ENCODE peak calls at places on chromosome 19, in ten cellular contexts. G is stimulated activated CD8-positive, alpha-beta memory T cell treated with anti-CD3 and anti-CD28 coated beads, Interleukin-12 subunit alpha, Interleukin-12 subunit beta, amount 100 ng/mL, for 4 hours; E is aorta; D is B cell; N is MM.1S; S is DMS79; W is posterior cingulate gyrus; L is CD8-positive, alpha-beta T cell; Y is activated T-cell treated with anti-CD3 and anti-CD28 coated beads, Interleukin-2, amount 50 U/mL, for 72 hours; P is Panc1. R is an unnamed sample.

GRCh38 chr19:4977299-4978174 is 8.6 kb downstream of the KDM4B start:
- DNase-seq in G (no peak), E (peak; percentile 58), D (peak; percentile 55), N (no peak), S (peak; percentile 43), W (no peak), L (no peak), Y (no peak), P (no peak), R (no peak)

GRCh38 chr19:16051254-16052025 is 24.9 kb upstream of the TPM4 start:
- DNase-seq in G (no peak), E (no peak), D (peak; percentile 39), N (peak; percentile 18), S (no peak), W (no peak), L (no peak), Y (peak; percentile 40), P (no peak), R (no peak)

GRCh38 chr19:2512523-2513431 is 36.9 kb downstream of the GADD45B start:
- DNase-seq in G (no peak), E (no peak), D (no peak), N (no peak), S (no peak), W (peak; percentile 65), L (no peak), Y (no peak), P (no peak), R (no peak)

GRCh38 chr19:3383121-3383722 is 16.8 kb downstream of the NFIC start:
- DNase-seq in G (no peak), E (peak; percentile 72), D (no peak), N (no peak), S (no peak), W (no peak), L (no peak), Y (no peak), P (no peak), R (no peak)

GRCh38 chr19:32318884-32319520 is 26.4 kb upstream of the ZNF507 start:
- DNase-seq in G (no peak), E (no peak), D (no peak), N (no peak), S (no peak), W (no peak), L (no peak), Y (no peak), P (no peak), R (peak; percentile 43)

GRCh38 chr19:31541396-31541795 is 192.2 kb upstream of the TSHZ3 start:
- DNase-seq in G (no peak), E (no peak), D (no peak), N (no peak), S (no peak), W (no peak), L (no peak), Y (no peak), P (no peak), R (no peak)

GRCh38 chr19:49690073-49690655 is 752 bp upstream of the CPT1C start:
- DNase-seq in G (no peak), E (no peak), D (peak; percentile 34), N (no peak), S (no peak), W (no peak), L (no peak), Y (no peak), P (no peak), R (no peak)

GRCh38 chr19:42207767-42208259 is 9.7 kb downstream of the DEDD2 start:
- DNase-seq in G (no peak), E (no peak), D (no peak), N (no peak), S (no peak), W (peak; percentile 68), L (no peak), Y (no peak), P (no peak), R (no peak)

GRCh38 chr19:18388328-18389094 is 2.6 kb downstream of the GDF15 start:
- DNase-seq in G (peak; percentile 65), E (peak; percentile 92), D (peak; percentile 95), N (peak; percentile 76), S (peak; percentile 71), W (peak; percentile 89), L (peak; percentile 64), Y (peak; percentile 72), P (no peak), R (peak; percentile 83)

GRCh38 chr19:38932425-38933179 is 1.9 kb downstream of the MRPS12 start:
- DNase-seq in G (no peak), E (no peak), D (peak; percentile 62), N (peak; percentile 42), S (no peak), W (peak; percentile 62), L (no peak), Y (peak; percentile 51), P (no peak), R (no peak)

GRCh38 chr19:18577365-18577914 is 5.8 kb downstream of the UBA52 start:
- DNase-seq in G (no peak), E (no peak), D (no peak), N (no peak), S (no peak), W (no peak), L (no peak), Y (no peak), P (no peak), R (no peak)

GRCh38 chr19:32421589-32422361 is 16.2 kb downstream of the DPY19L3 start:
- DNase-seq in G (no peak), E (no peak), D (no peak), N (no peak), S (no peak), W (no peak), L (no peak), Y (no peak), P (no peak), R (no peak)

GRCh38 chr19:54464044-54464623 is 556 bp upstream of the LENG9 start:
- DNase-seq in G (peak; percentile 51), E (peak; percentile 92), D (peak; percentile 92), N (peak; percentile 98), S (peak; percentile 72), W (peak; percentile 86), L (peak; percentile 63), Y (peak; percentile 98), P (peak; percentile 99), R (peak; percentile 57)

GRCh38 chr19:28066161-28066560 is 1146.8 kb downstream of the UQCRFS1 start:
- DNase-seq in G (no peak), E (no peak), D (no peak), N (no peak), S (no peak), W (no peak), L (no peak), Y (no peak), P (no peak), R (no peak)

GRCh38 chr19:38707512-38708114 is 36.7 kb downstream of the CAPN12 start:
- DNase-seq in G (no peak), E (peak; percentile 69), D (no peak), N (no peak), S (no peak), W (no peak), L (no peak), Y (no peak), P (no peak), R (no peak)

GRCh38 chr19:43782689-43783231 is 2.0 kb upstream of the KCNN4 start:
- DNase-seq in G (no peak), E (no peak), D (peak; percentile 73), N (no peak), S (no peak), W (no peak), L (no peak), Y (peak; percentile 26), P (no peak), R (no peak)

GRCh38 chr19:28292822-28293500 is 920.0 kb downstream of the UQCRFS1 start:
- DNase-seq in G (no peak), E (no peak), D (no peak), N (no peak), S (no peak), W (no peak), L (no peak), Y (no peak), P (no peak), R (no peak)

GRCh38 chr19:2097330-2098327 is 914 bp downstream of the IZUMO4 start:
- DNase-seq in G (no peak), E (peak; percentile 69), D (peak; percentile 73), N (peak; percentile 84), S (peak; percentile 28), W (no peak), L (no peak), Y (peak; percentile 56), P (no peak), R (no peak)

GRCh38 chr19:6263306-6264076 is 16.3 kb downstream of the MLLT1 start:
- DNase-seq in G (no peak), E (no peak), D (no peak), N (no peak), S (no peak), W (no peak), L (no peak), Y (no peak), P (no peak), R (no peak)

GRCh38 chr19:50322931-50323781 is 6.0 kb downstream of the KCNC3 start:
- DNase-seq in G (no peak), E (no peak), D (no peak), N (no peak), S (no peak), W (no peak), L (no peak), Y (no peak), P (no peak), R (no peak)

GRCh38 chr19:8643860-8644653 is 13.6 kb downstream of the NFILZ start:
- DNase-seq in G (no peak), E (no peak), D (no peak), N (no peak), S (no peak), W (peak; percentile 17), L (no peak), Y (no peak), P (no peak), R (no peak)